ENCODE peak calls at places on chromosome 22, in nine cellular contexts. N is CD8-positive, alpha-beta memory T cell; L is CD4-positive, alpha-beta memory T cell; G is fibroblast of lung; M is left lung; J is endothelial cell of umbilical vein; I is Peyer's patch; V is IMR-90; Y is adrenal gland. B is an unnamed sample. For H3K9me3, the result is how much of the 10 kb centered on the place peaks cover.

GRCh38 chr22:34877506-34877905 is 188.5 kb upstream of the ISX start:
- DNase-seq in G (peak), Y (no peak), N (no peak), L (no peak), M (no peak), I (no peak), J (no peak), V (no peak), B (no peak)

GRCh38 chr22:48758021-48758561 is 1069.6 kb downstream of the BRD1 start:
- DNase-seq in J (no peak), M (no peak), Y (no peak), N (no peak), I (peak), V (no peak), L (no peak), G (no peak), B (peak)

GRCh38 chr22:21672107-21672629 is 6.4 kb downstream of the PPIL2 start:
- DNase-seq in J (no peak), M (no peak), G (no peak), I (no peak), Y (no peak), V (no peak), L (no peak), N (no peak), B (no peak)

GRCh38 chr22:30424471-30425326 is 869 bp upstream of the MTFP1 start:
- DNase-seq in N (no peak), G (no peak), Y (no peak), V (peak), M (no peak), J (no peak), L (no peak), I (no peak), B (no peak)

GRCh38 chr22:33038836-33039235 is 19.3 kb downstream of the SYN3 start:
- DNase-seq in L (no peak), Y (no peak), J (no peak), G (no peak), N (no peak), M (no peak), V (no peak), I (no peak), B (no peak)

GRCh38 chr22:17638182-17638431 is 450 bp upstream of the BCL2L13 start:
- DNase-seq in I (no peak), J (no peak), G (no peak), Y (no peak), N (no peak), L (no peak), V (no peak), M (no peak), B (no peak)

GRCh38 chr22:23183107-23183698 is 2.9 kb downstream of the BCR start:
- DNase-seq in V (peak), M (peak), L (no peak), I (no peak), G (peak), N (no peak), J (peak), Y (peak), B (peak)

GRCh38 chr22:48961705-48962104 is 866.0 kb downstream of the BRD1 start:
- DNase-seq in V (no peak), M (no peak), L (no peak), N (no peak), G (no peak), Y (no peak), J (no peak), I (no peak), B (no peak)

GRCh38 chr22:43862074-43862881 is at the start of gene SULT4A1:
- DNase-seq in V (peak), L (no peak), N (no peak), I (peak), Y (no peak), G (peak), J (no peak), M (peak), B (peak)

GRCh38 chr22:20725987-20726558 is 47.8 kb upstream of the SERPIND1 start:
- DNase-seq in I (no peak), Y (no peak), G (peak), L (no peak), V (no peak), N (no peak), M (no peak), J (no peak), B (no peak)

GRCh38 chr22:35648066-35649025 is at the start of gene APOL6:
- DNase-seq in M (no peak), L (peak), J (peak), N (peak), Y (peak), V (peak), G (peak), I (peak), B (no peak)

GRCh38 chr22:16563555-16564520 is 28.8 kb downstream of the CCT8L2 start:
- DNase-seq in L (no peak), I (peak), M (no peak), Y (no peak), V (no peak), G (no peak), J (no peak), N (no peak), B (no peak)

GRCh38 chr22:39314251-39314971 is 5.0 kb downstream of the RPL3 start:
- DNase-seq in J (no peak), G (no peak), V (no peak), I (no peak), L (no peak), Y (peak), M (no peak), N (no peak), B (no peak)

GRCh38 chr22:32649515-32650200 is 151.8 kb upstream of the TIMP3 start:
- DNase-seq in L (no peak), M (peak), G (peak), N (no peak), I (no peak), J (no peak), V (peak), Y (no peak), B (no peak)

GRCh38 chr22:42366815-42367581 is 65.2 kb downstream of the NFAM1 start:
- DNase-seq in G (no peak), J (no peak), L (no peak), M (no peak), V (no peak), I (no peak), Y (peak), N (no peak), B (no peak)

GRCh38 chr22:42369250-42370041 is 62.8 kb downstream of the NFAM1 start:
- DNase-seq in L (peak), G (peak), N (peak), Y (peak), I (peak), M (peak), J (peak), V (peak), B (peak)

GRCh38 chr22:42368379-42369249 is 63.6 kb downstream of the NFAM1 start:
- DNase-seq in M (peak), L (peak), J (no peak), Y (peak), N (peak), G (no peak), I (no peak), V (no peak), B (no peak)

GRCh38 chr22:42365942-42366660 is 66.1 kb downstream of the NFAM1 start:
- DNase-seq in V (no peak), G (no peak), N (no peak), J (no peak), L (no peak), M (no peak), I (no peak), Y (peak), B (no peak)

GRCh38 chr22:42367980-42368378 is 64.2 kb downstream of the NFAM1 start:
- DNase-seq in I (no peak), L (no peak), V (no peak), G (no peak), J (no peak), N (no peak), M (no peak), Y (peak), B (no peak)
- H3K4me3 ChIP-seq in I (peak), L (peak), V (no peak), G (no peak), J (no peak), N (peak), M (peak), Y (peak), B (peak)

GRCh38 chr22:41775338-41775737 is 25.1 kb upstream of the CCDC134 start:
- DNase-seq in M (no peak), G (no peak), I (no peak), V (no peak), J (no peak), L (no peak), N (no peak), Y (no peak), B (no peak)
- H3K9me3 ChIP-seq in M (under half), G (under half), I (under half), V (under half), J (under half), L (under half), N (under half), Y (under half), B (under half)

GRCh38 chr22:50577697-50577986 is 585 bp downstream of the CPT1B start:
- DNase-seq in M (no peak), V (no peak), G (no peak), L (no peak), N (no peak), J (no peak), Y (no peak), I (no peak), B (no peak)
- H3K4me3 ChIP-seq in M (no peak), V (no peak), G (no peak), L (no peak), N (no peak), J (no peak), Y (peak), I (peak), B (no peak)

GRCh38 chr22:45170001-45170466 is 6.3 kb downstream of the NUP50 start:
- DNase-seq in V (peak), Y (peak), G (peak), I (no peak), N (no peak), L (no peak), M (no peak), J (no peak), B (no peak)
- H3K9me3 ChIP-seq in V (under half), Y (under half), G (under half), I (under half), N (under half), L (under half), M (under half), J (under half), B (under half)

DNA sequence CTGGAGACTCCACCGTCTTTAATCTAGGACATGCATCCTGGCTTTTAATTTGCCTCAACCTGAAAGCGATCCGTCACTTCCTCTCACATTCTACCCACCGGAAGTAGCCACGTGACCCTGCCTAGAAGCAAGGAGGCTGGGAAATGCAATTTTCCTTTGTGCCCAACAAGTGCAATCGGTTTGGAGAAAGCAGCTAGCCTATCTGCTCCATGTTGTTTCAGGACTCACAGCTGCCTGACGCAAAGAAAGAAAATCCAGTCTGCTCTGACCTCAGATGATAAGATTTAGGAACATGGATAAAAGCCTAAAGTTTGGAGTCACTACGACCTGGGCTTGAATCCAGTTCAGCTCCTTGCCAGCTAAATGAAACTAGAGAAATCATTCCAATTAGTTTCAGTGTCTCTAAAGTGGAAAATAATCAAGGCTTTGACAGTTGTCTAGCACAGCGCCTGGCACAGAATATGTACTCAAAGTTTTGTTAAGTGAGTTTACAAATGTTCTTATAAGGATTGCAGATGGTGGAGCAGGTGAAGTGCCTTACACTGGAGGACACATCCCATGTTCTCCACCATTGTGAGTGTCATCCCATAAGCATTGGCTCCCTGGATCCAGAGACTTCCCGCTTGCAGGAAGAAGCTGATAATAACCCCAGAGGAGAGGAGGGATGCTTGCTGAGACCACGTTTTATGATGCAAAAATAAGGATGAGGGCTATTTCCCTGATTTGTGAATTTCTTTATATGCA is 553.7 kb downstream of the MN1 start:
- DNase-seq in G (peak), Y (peak), I (no peak), L (no peak), V (no peak), N (no peak), M (no peak), J (peak), B (no peak)
- H3K4me3 ChIP-seq in G (no peak), Y (no peak), I (no peak), L (no peak), V (no peak), N (no peak), M (no peak), J (no peak), B (no peak)

GRCh38 chr22:47276219-47276843 is 513.9 kb downstream of the TBC1D22A start:
- DNase-seq in V (no peak), N (no peak), J (no peak), Y (no peak), L (no peak), I (no peak), G (no peak), M (no peak), B (peak)

GRCh38 chr22:47277001-47277400 is 514.6 kb downstream of the TBC1D22A start:
- DNase-seq in Y (no peak), L (no peak), J (no peak), G (no peak), I (no peak), V (no peak), N (no peak), M (no peak), B (peak)

GRCh38 chr22:47275479-47276218 is 513.2 kb downstream of the TBC1D22A start:
- DNase-seq in G (peak), M (no peak), L (no peak), V (no peak), J (no peak), N (no peak), I (peak), Y (no peak), B (peak)

GRCh38 chr22:47277511-47277910 is 515.1 kb downstream of the TBC1D22A start:
- DNase-seq in Y (no peak), J (no peak), G (no peak), L (no peak), M (no peak), I (no peak), V (no peak), N (no peak), B (peak)

GRCh38 chr22:47274196-47274595 is 511.7 kb downstream of the TBC1D22A start:
- DNase-seq in Y (no peak), G (no peak), I (no peak), N (no peak), J (no peak), L (no peak), M (no peak), V (no peak), B (peak)
- H3K9me3 ChIP-seq in Y (under half), G (under half), I (under half), N (under half), J (under half), L (under half), M (under half), V (under half), B (under half)

DNA sequence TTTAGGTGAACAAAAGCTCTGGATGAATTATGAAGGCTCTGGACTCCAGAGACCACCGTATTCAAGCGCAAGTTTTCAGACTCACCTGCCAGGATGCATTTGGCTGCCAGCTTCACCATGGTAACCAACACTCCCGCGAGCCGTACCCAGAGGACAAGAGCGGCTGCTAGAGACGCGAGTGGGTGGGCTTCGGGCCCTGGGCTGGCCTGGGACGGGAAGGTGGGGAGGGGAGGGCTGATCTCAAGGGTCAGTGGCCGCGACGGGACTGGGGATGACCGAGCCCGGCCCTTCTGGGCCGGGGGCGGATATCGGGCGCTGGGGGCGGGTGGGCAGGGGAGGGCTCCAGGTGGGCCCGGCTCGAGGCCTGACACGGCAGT is 342 bp downstream of the IFT27 start:
- DNase-seq in M (peak), G (peak), J (peak), N (peak), Y (peak), L (peak), V (peak), I (no peak), B (no peak)
- H3K4me3 ChIP-seq in M (peak), G (peak), J (peak), N (peak), Y (peak), L (peak), V (peak), I (peak), B (peak)

GRCh38 chr22:47250995-47251765 is 488.7 kb downstream of the TBC1D22A start:
- DNase-seq in M (no peak), N (no peak), Y (no peak), V (no peak), I (no peak), J (no peak), G (no peak), L (no peak), B (no peak)
- H3K9me3 ChIP-seq in M (under half), N (under half), Y (under half), V (under half), I (under half), J (under half), G (under half), L (under half), B (under half)

DNA sequence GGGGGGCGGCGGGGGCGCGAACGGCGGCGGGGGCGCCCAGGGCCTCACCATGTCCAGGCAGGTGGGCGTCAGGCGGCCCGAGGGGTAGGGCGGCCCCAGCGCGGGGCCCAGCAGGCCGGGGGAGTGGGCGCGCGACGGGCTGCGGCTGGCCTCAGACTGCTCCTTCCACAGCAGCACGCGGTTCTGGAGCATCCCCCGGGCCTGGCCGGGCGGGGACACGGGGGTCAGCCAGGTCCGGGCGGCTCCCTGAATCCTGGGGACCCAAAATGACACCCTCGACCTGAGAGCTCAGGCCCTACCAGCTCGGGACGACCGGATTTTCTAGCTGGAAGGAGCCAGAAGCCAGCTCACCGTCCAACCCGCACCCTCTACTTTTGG is 5.5 kb upstream of the SLC16A8 start:
- DNase-seq in I (no peak), N (no peak), Y (no peak), J (no peak), G (no peak), L (no peak), M (no peak), V (no peak), B (no peak)
- H3K4me3 ChIP-seq in I (no peak), N (no peak), Y (peak), J (no peak), G (no peak), L (no peak), M (no peak), V (no peak), B (no peak)

B was measured in upper lobe of right lung.